ENCODE peak calls at places on chromosomes 6 and 20, in six cellular contexts. S, C, F, X, B and A are unnamed samples.

GRCh38 chr20:53568351-53568750 is 25.3 kb downstream of the ZNF217 start:
- DNase-seq in C (no peak), F (no peak), S (no peak), B (no peak), X (no peak), A (no peak)

GRCh38 chr6:129801909-129802308 is 59.2 kb downstream of the TMEM244 start:
- DNase-seq in C (no peak), X (peak; percentile 25), B (no peak), F (no peak), S (no peak), A (no peak)

GRCh38 chr6:140441256-140441655 is 1066.8 kb upstream of the CITED2 start:
- DNase-seq in C (no peak), B (peak; percentile 5), F (peak; percentile 72), X (peak; percentile 85), S (peak; percentile 68), A (peak; percentile 66)

GRCh38 chr6:115524821-115525220 is 535.9 kb downstream of the FRK start:
- DNase-seq in S (no peak), C (no peak), B (no peak), F (no peak), X (no peak), A (no peak)

GRCh38 chr6:124200661-124201060 is 397.0 kb downstream of the NKAIN2 start:
- DNase-seq in F (no peak), X (no peak), C (no peak), B (no peak), S (no peak), A (no peak)

GRCh38 chr6:137005073-137005472 is 39.7 kb downstream of the IL20RA start:
- DNase-seq in S (no peak), X (no peak), B (no peak), C (no peak), F (no peak), A (no peak)

GRCh38 chr20:3046677-3047462 is 1.0 kb downstream of the MRPS26 start:
- DNase-seq in C (peak; percentile 22), X (peak; percentile 21), S (no peak), F (peak; percentile 55), B (no peak), A (no peak)

GRCh38 chr20:38737887-38738286 is 10.4 kb upstream of the ACTR5 start:
- DNase-seq in C (no peak), F (no peak), B (no peak), S (no peak), X (no peak), A (no peak)

GRCh38 chr6:151240861-151241642 is 1.3 kb downstream of the AKAP12 start:
- DNase-seq in B (no peak), C (peak; percentile 30), S (peak; percentile 61), X (peak; percentile 80), F (peak; percentile 74), A (peak; percentile 88)

GRCh38 chr6:21861942-21862341 is 268.4 kb downstream of the SOX4 start:
- DNase-seq in F (no peak), S (no peak), X (no peak), C (no peak), B (no peak), A (no peak)

GRCh38 chr20:57390604-57391438 is at the start of gene RBM38:
- DNase-seq in B (peak; percentile 56), X (peak; percentile 61), C (peak; percentile 80), S (peak; percentile 83), F (peak; percentile 80), A (peak; percentile 84)